ENCODE peak calls at places on chromosomes 5 and 9, in five cellular contexts. C is transverse colon, X is fibroblast of lung, E is stomach, V is ovary. N is an unnamed sample. For H3K27me3, the result is how much of the 10 kb centered on the place peaks cover.

GRCh38 chr9:113152699-113153098 is 1.9 kb downstream of the SLC31A2 start:
- DNase-seq in C (no peak), X (no peak), E (no peak), V (no peak), N (peak)

GRCh38 chr9:91659529-91660294 is 236.1 kb upstream of the NFIL3 start:
- DNase-seq in C (no peak), X (peak), E (no peak), V (no peak), N (peak)

GRCh38 chr5:52757991-52758390 is 29.7 kb upstream of the ITGA1 start:
- DNase-seq in C (no peak), X (no peak), E (no peak), V (no peak), N (peak)

GRCh38 chr5:133322743-133323142 is 270.9 kb downstream of the HSPA4 start:
- DNase-seq in C (no peak), X (no peak), E (no peak), V (no peak), N (no peak)

GRCh38 chr5:35360671-35361070 is 130.4 kb upstream of the PRLR start:
- DNase-seq in C (no peak), X (no peak), E (no peak), V (no peak), N (no peak)

GRCh38 chr5:103452089-103452488 is 110.5 kb downstream of the NUDT12 start:
- DNase-seq in C (no peak), X (no peak), E (no peak), V (no peak), N (no peak)

GRCh38 chr9:79812507-79813261 is 240.9 kb downstream of the TLE4 start:
- DNase-seq in C (no peak), X (no peak), E (no peak), V (no peak), N (no peak)

GRCh38 chr9:125183054-125183453 is 6.5 kb downstream of the PPP6C start:
- DNase-seq in C (no peak), X (no peak), E (no peak), V (no peak), N (no peak)

GRCh38 chr9:83473488-83473971 is 64.7 kb downstream of the FRMD3 start:
- DNase-seq in C (no peak), X (no peak), E (no peak), V (no peak), N (no peak)

GRCh38 chr5:88875609-88876234 is 7.3 kb downstream of the MEF2C start:
- DNase-seq in C (no peak), X (no peak), E (no peak), V (no peak), N (no peak)

GRCh38 chr5:169161022-169161680 is 139.8 kb downstream of the SLIT3 start:
- DNase-seq in C (no peak), X (peak), E (no peak), V (peak), N (peak)

GRCh38 chr9:68640421-68641089 is 64.5 kb upstream of the PIP5K1B start:
- DNase-seq in C (no peak), X (no peak), E (no peak), V (no peak), N (no peak)

GRCh38 chr5:19928556-19929421 is 59.2 kb downstream of the CDH18 start:
- DNase-seq in C (no peak), X (peak), E (no peak), V (no peak), N (peak)

GRCh38 chr5:167943353-167943752 is 348.1 kb upstream of the WWC1 start:
- DNase-seq in C (no peak), X (no peak), E (no peak), V (no peak), N (no peak)

GRCh38 chr5:109694451-109694891 is 4.7 kb downstream of the MAN2A1 start:
- DNase-seq in C (no peak), X (peak), E (no peak), V (no peak), N (peak)

GRCh38 chr5:139749242-139749641 is 46.4 kb upstream of the PSD2 start:
- DNase-seq in C (no peak), X (no peak), E (no peak), V (no peak), N (no peak)

GRCh38 chr5:93941897-93942296 is 200.5 kb upstream of the POU5F2 start:
- DNase-seq in C (no peak), X (no peak), E (no peak), V (no peak), N (no peak)

GRCh38 chr5:171158581-171158980 is 150.5 kb upstream of the TLX3 start:
- DNase-seq in C (no peak), X (no peak), E (no peak), V (no peak), N (peak)

GRCh38 chr5:11143456-11144267 is 382.6 kb upstream of the DAP start:
- DNase-seq in C (no peak), X (no peak), E (no peak), V (no peak), N (no peak)

GRCh38 chr9:133589454-133590227 is 19.5 kb downstream of the FAM163B start:
- DNase-seq in C (no peak), X (no peak), E (no peak), V (no peak), N (no peak)

GRCh38 chr5:150298701-150299451 is 3.8 kb downstream of the ARSI start:
- DNase-seq in C (no peak), X (peak), E (no peak), V (no peak), N (peak)

GRCh38 chr5:62606878-62607277 is 28.3 kb downstream of the LRRC70 start:
- DNase-seq in C (no peak), X (no peak), E (no peak), V (no peak), N (no peak)

GRCh38 chr9:1235650-1236401 is 185.7 kb downstream of the DMRT2 start:
- DNase-seq in C (no peak), X (peak), E (no peak), V (no peak), N (no peak)

GRCh38 chr5:87081511-87082372 is 185.9 kb upstream of the RASA1 start:
- DNase-seq in C (peak), X (no peak), E (peak), V (no peak), N (no peak)

GRCh38 chr9:118609355-118610044 is 759.7 kb downstream of the BRINP1 start:
- DNase-seq in C (no peak), X (no peak), E (no peak), V (no peak), N (peak)

GRCh38 chr9:21110708-21111576 is 30.7 kb downstream of the IFNW1 start:
- DNase-seq in C (no peak), X (peak), E (no peak), V (no peak), N (peak)

GRCh38 chr5:119583684-119584083 is 45.7 kb upstream of the FAM170A start:
- DNase-seq in C (no peak), X (no peak), E (no peak), V (no peak), N (no peak)

GRCh38 chr9:110255064-110255416 is 1.3 kb downstream of the TXN start:
- DNase-seq in C (peak), X (no peak), E (no peak), V (no peak), N (no peak)

GRCh38 chr5:180286-180918 is 10.9 kb upstream of the LRRC14B start:
- DNase-seq in C (no peak), X (no peak), E (no peak), V (no peak), N (no peak)

GRCh38 chr5:150261231-150261630 is 28.3 kb downstream of the CAMK2A start:
- DNase-seq in C (no peak), X (no peak), E (no peak), V (no peak), N (peak)

GRCh38 chr9:91515074-91515687 is 91.5 kb upstream of the NFIL3 start:
- DNase-seq in C (no peak), X (peak), E (peak), V (peak), N (peak)

GRCh38 chr5:6765612-6766525 is 52.6 kb downstream of the TENT4A start:
- DNase-seq in C (peak), X (peak), E (peak), V (peak), N (peak)

GRCh38 chr5:133382661-133383579 is 229.4 kb downstream of the FSTL4 start:
- DNase-seq in C (no peak), X (no peak), E (peak), V (no peak), N (no peak)

GRCh38 chr5:107404595-107405366 is 266.0 kb downstream of the EFNA5 start:
- DNase-seq in C (no peak), X (no peak), E (no peak), V (no peak), N (peak)

GRCh38 chr5:96706433-96707111 is 44.4 kb downstream of the CAST start:
- DNase-seq in C (no peak), X (no peak), E (no peak), V (no peak), N (peak)

GRCh38 chr5:113068559-113068958 is 92.0 kb downstream of the DCP2 start:
- DNase-seq in C (no peak), X (peak), E (no peak), V (peak), N (no peak)

GRCh38 chr5:169788168-169788567 is 151.1 kb downstream of the DOCK2 start:
- DNase-seq in C (no peak), X (peak), E (no peak), V (no peak), N (peak)

GRCh38 chr9:125655074-125655633 is 51.9 kb downstream of the MAPKAP1 start:
- DNase-seq in C (no peak), X (no peak), E (no peak), V (no peak), N (no peak)

DNA sequence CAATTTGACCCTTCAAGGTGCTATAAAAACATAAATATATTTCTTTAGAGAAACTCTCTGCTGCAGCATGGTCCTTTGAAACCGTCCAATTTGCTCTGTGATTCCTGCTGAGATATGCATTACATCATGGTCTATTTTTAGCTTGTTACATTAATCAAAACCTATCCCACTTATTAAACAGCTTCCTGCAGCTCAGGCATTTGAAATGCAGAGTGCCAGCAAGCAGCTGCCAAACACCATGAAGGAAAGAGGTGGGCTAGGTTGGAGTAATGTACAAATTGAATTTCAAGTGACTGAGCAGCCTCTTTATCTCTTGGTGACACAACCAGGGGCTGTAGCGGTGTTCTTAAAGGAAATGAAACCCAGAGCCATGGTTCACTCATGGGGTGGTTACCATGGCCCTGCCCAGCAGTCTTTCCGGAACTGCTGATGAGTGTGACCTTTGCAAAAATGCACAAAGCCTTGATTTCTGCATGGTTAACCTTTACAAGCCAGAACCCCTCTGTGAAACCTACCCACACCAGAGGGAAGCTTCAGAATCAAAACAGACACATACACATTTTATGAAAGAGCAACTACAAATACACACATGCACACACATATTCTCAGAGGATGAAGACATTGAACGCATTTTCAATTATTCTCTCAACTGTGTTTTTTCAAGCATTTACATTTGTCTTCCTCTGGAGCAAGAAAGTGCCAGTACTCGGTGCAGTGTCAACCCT is 155.8 kb upstream of the ZNF608 start:
- DNase-seq in C (no peak), X (peak), E (no peak), V (no peak), N (peak)
- H3K4me3 ChIP-seq in C (no peak), X (no peak), E (no peak), V (no peak), N (no peak)

GRCh38 chr5:13276143-13276542 is 668.3 kb downstream of the DNAH5 start:
- DNase-seq in C (no peak), X (no peak), E (no peak), V (no peak), N (peak)

DNA sequence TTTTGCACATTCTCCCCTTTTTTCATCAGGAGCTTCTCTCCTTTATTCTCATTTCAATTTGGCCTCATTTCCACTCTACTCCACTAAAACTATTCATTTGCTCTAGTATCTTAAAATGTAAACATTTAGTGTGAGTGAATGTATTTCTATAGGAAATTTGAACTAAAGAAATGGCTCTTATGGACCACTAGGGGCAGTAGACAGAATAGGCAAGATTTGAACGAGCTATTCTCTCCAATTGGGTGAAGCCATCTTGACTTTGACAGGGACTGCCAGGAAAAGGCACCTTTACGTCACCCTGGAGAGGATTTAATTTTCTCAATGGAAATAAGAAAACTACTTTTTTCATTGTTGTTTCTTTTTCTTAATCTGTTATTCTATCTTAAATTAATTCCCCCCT is 666.3 kb downstream of the DNAH5 start:
- DNase-seq in C (no peak), X (no peak), E (no peak), V (no peak), N (peak)
- TF ChIP-seq CTCF in C (no peak), X (no peak), E (no peak), V (no peak), N (no peak)

GRCh38 chr9:127753148-127753547 is 18.1 kb upstream of the TOR2A start:
- DNase-seq in C (no peak), X (no peak), E (no peak), V (no peak), N (no peak)
- H3K27me3 ChIP-seq in C (half or more), X (under half), E (half or more), V (under half), N (under half)

GRCh38 chr9:38685535-38685934 is 34.4 kb downstream of the FAM240B start:
- DNase-seq in C (no peak), X (no peak), E (no peak), V (no peak), N (no peak)

GRCh38 chr9:38687992-38688391 is 31.9 kb downstream of the FAM240B start:
- DNase-seq in C (no peak), X (no peak), E (no peak), V (no peak), N (no peak)

GRCh38 chr9:38687389-38687842 is 32.5 kb downstream of the FAM240B start:
- DNase-seq in C (peak), X (no peak), E (peak), V (peak), N (peak)

GRCh38 chr9:38689678-38690077 is 30.3 kb downstream of the FAM240B start:
- DNase-seq in C (no peak), X (peak), E (no peak), V (peak), N (no peak)

DNA sequence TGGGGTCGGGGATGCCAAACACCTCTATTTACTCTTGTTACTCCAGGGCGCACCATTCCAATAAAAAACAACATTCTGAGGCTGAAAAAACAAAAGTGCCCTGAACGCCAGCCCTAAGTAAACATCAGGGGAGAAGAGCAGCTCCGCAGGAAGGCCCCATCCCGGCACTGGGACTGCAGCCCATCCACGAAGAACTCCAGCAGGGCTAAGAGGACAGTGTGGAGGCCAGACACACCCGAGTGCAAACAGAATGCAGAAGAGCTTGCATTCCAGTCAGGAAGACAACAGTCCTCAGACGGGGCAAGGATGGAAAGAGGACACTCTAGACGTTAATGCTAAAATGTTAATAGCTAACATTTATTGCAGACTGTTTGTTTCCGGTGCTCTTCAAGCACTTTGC is 33.0 kb downstream of the FAM240B start:
- DNase-seq in C (no peak), X (no peak), E (no peak), V (no peak), N (no peak)
- H3K4me3 ChIP-seq in C (peak), X (no peak), E (peak), V (no peak), N (no peak)

GRCh38 chr5:145237843-145238242 is 597.3 kb downstream of the PRELID2 start:
- DNase-seq in C (peak), X (peak), E (peak), V (no peak), N (peak)
- TF ChIP-seq CTCF in C (peak), X (peak), E (peak), V (no peak), N (peak)

GRCh38 chr5:77641397-77641943 is 3.0 kb upstream of the OTP start:
- DNase-seq in C (no peak), X (no peak), E (no peak), V (no peak), N (no peak)

GRCh38 chr5:77643654-77644404 is 5.3 kb upstream of the OTP start:
- DNase-seq in C (no peak), X (no peak), E (no peak), V (no peak), N (no peak)

GRCh38 chr5:77640577-77641396 is 2.3 kb upstream of the OTP start:
- DNase-seq in C (no peak), X (no peak), E (no peak), V (no peak), N (no peak)

GRCh38 chr5:77642915-77643653 is 4.6 kb upstream of the OTP start:
- DNase-seq in C (no peak), X (no peak), E (no peak), V (no peak), N (no peak)

GRCh38 chr5:77641963-77642589 is 3.6 kb upstream of the OTP start:
- DNase-seq in C (no peak), X (no peak), E (no peak), V (no peak), N (no peak)
- H3K27me3 ChIP-seq in C (half or more), X (half or more), E (half or more), V (under half), N (half or more)

DNA sequence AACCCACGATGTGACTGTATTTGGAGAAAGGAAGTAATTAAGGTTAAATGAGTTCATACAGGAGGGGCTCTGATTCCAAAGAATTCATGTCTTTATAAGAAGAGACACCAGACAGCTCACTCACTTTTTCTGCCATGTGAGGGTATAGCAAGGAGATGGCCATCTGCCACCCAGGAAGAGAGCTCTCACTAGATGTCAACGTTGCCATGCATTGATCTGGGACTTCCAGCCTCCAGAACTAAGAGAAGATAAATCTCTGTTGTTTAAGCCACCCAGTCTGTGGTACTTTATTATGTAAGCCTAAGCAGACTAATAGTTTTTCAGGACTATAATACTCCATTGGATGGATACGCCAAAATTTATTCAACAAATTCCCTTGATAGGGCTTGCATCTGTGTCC is 89.8 kb upstream of the RAD23B start:
- DNase-seq in C (no peak), X (no peak), E (no peak), V (no peak), N (no peak)
- H3K4me3 ChIP-seq in C (no peak), X (no peak), E (no peak), V (no peak), N (no peak)

GRCh38 chr9:87497604-87498045 is at the start of gene DAPK1:
- DNase-seq in C (peak), X (peak), E (peak), V (peak), N (no peak)

GRCh38 chr9:87498816-87499454 is 1.3 kb downstream of the DAPK1 start:
- DNase-seq in C (no peak), X (no peak), E (no peak), V (no peak), N (no peak)

GRCh38 chr9:87499455-87500015 is 1.9 kb downstream of the DAPK1 start:
- DNase-seq in C (no peak), X (no peak), E (no peak), V (no peak), N (no peak)

GRCh38 chr9:87497080-87497603 is 525 bp upstream of the DAPK1 start:
- DNase-seq in C (no peak), X (no peak), E (no peak), V (no peak), N (no peak)

DNA sequence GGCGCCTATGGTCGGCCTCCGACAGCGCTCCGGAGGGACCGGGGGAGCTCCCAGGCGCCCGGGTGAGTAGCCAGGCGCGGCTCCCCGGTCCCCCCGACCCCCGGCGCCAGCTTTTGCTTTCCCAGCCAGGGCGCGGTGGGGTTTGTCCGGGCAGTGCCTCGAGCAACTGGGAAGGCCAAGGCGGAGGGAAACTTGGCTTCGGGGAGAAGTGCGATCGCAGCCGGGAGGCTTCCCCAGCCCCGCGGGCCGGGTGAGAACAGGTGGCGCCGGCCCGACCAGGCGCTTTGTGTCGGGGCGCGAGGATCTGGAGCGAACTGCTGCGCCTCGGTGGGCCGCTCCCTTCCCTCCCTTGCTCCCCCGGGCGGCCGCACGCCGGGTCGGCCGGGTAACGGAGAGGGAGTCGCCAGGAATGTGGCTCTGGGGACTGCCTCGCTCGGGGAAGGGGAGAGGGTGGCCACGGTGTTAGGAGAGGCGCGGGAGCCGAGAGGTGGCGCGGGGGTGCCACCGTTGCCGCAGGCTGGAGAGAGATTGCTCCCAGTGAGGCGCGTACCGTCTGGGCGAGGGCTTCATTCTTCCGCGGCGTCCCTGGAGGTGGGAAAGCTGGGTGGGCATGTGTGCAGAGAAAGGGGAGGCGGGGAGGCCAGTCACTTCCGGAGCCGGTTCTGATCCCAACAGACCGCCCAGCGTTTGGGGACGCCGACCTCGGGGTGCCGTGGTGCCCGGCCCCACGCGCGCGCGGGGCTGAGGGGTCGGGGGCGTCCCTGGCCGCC is 564 bp downstream of the DAPK1 start:
- DNase-seq in C (peak), X (peak), E (peak), V (peak), N (no peak)
- TF ChIP-seq CTCF in C (peak), X (no peak), E (no peak), V (no peak), N (peak)